ENCODE peak calls at places on chromosomes 5 and 9, in nine cellular contexts. D is heart right ventricle, Z is GM23338, Q is mammary epithelial cell, A is foreskin keratinocyte, L is A549, R is heart left ventricle, E is BE2C, P is body of pancreas. N is an unnamed sample.

GRCh38 chr9:127930298-127931091 is at the start of gene PIP5KL1:
- DNase-seq in Q (peak), R (peak), A (no peak), E (peak), Z (peak), D (peak), P (peak), L (peak), N (peak)

GRCh38 chr5:153960269-153961215 is 78.2 kb downstream of the FAM114A2 start:
- DNase-seq in A (no peak), P (no peak), E (no peak), Q (no peak), L (no peak), D (no peak), R (no peak), Z (peak), N (peak)

GRCh38 chr5:110008131-110008530 is 318.4 kb downstream of the MAN2A1 start:
- DNase-seq in E (no peak), D (no peak), Z (no peak), A (no peak), P (no peak), L (no peak), Q (no peak), R (no peak), N (no peak)

GRCh38 chr9:101470929-101471328 is 35.4 kb upstream of the ALDOB start:
- DNase-seq in Q (no peak), L (no peak), Z (no peak), D (no peak), R (no peak), E (no peak), A (no peak), P (no peak), N (no peak)

GRCh38 chr5:28344803-28345433 is 1306.5 kb upstream of the CDH9 start:
- DNase-seq in L (no peak), Q (peak), Z (peak), A (peak), D (no peak), R (no peak), P (no peak), E (peak), N (peak)

GRCh38 chr5:178080618-178081410 is 32.5 kb upstream of the N4BP3 start:
- DNase-seq in R (no peak), E (no peak), L (no peak), A (no peak), Z (no peak), D (no peak), P (no peak), Q (no peak), N (no peak)

GRCh38 chr5:71533614-71534013 is 53.5 kb upstream of the MCCC2 start:
- DNase-seq in Q (peak), R (no peak), Z (no peak), L (no peak), P (no peak), E (no peak), D (no peak), A (peak), N (no peak)

GRCh38 chr9:103364753-103365152 is 369.6 kb downstream of the CYLC2 start:
- DNase-seq in P (no peak), Z (no peak), E (no peak), Q (peak), D (no peak), R (no peak), L (no peak), A (peak), N (no peak)

GRCh38 chr5:125251703-125252102 is 505.3 kb upstream of the ZNF608 start:
- DNase-seq in R (no peak), Q (no peak), P (no peak), Z (no peak), L (no peak), A (no peak), D (no peak), E (no peak), N (no peak)

GRCh38 chr9:110115868-110116542 is 92.0 kb downstream of the C9orf152 start:
- DNase-seq in R (no peak), L (no peak), D (no peak), A (peak), E (no peak), Z (no peak), Q (peak), P (no peak), N (no peak)

GRCh38 chr9:95124582-95125359 is 192.7 kb downstream of the FANCC start:
- DNase-seq in D (no peak), L (no peak), P (no peak), E (peak), R (no peak), Z (peak), A (peak), Q (no peak), N (no peak)

GRCh38 chr5:174844971-174845370 is 120.6 kb downstream of the MSX2 start:
- DNase-seq in P (no peak), D (no peak), E (no peak), R (peak), A (no peak), Z (no peak), Q (no peak), L (no peak), N (no peak)

GRCh38 chr9:76162751-76163500 is 231.3 kb downstream of the RFK start:
- DNase-seq in R (peak), Z (no peak), A (no peak), Q (no peak), L (no peak), P (no peak), E (no peak), D (no peak), N (no peak)

GRCh38 chr9:94823710-94824109 is 97.2 kb downstream of the AOPEP start:
- DNase-seq in L (no peak), P (no peak), E (no peak), D (no peak), Z (no peak), A (no peak), Q (no peak), R (no peak), N (no peak)

GRCh38 chr5:98454904-98455303 is 318.6 kb upstream of the RGMB start:
- DNase-seq in A (peak), R (no peak), P (no peak), E (no peak), D (no peak), Q (peak), Z (no peak), L (no peak), N (no peak)

GRCh38 chr9:90029996-90030395 is 425.2 kb downstream of the GADD45G start:
- DNase-seq in P (no peak), R (no peak), L (no peak), A (peak), Z (no peak), Q (peak), D (no peak), E (no peak), N (no peak)

GRCh38 chr5:14871084-14871572 is 450 bp downstream of the ANKH start:
- DNase-seq in D (peak), E (peak), L (no peak), Q (no peak), Z (peak), R (peak), A (no peak), P (peak), N (no peak)

GRCh38 chr5:26329562-26330189 is 708.7 kb downstream of the CDH9 start:
- DNase-seq in Q (no peak), R (no peak), A (no peak), D (no peak), E (no peak), Z (peak), P (no peak), L (no peak), N (no peak)

GRCh38 chr5:91957671-91958070 is 574.6 kb upstream of the ARRDC3 start:
- DNase-seq in A (peak), Z (no peak), L (no peak), R (peak), E (no peak), D (no peak), Q (peak), P (no peak), N (no peak)

GRCh38 chr9:104961701-104962359 is 33.9 kb upstream of the ABCA1 start:
- DNase-seq in A (no peak), Z (no peak), E (no peak), L (no peak), D (no peak), Q (peak), R (no peak), P (no peak), N (no peak)

GRCh38 chr5:113663879-113664278 is 150.4 kb downstream of the YTHDC2 start:
- DNase-seq in P (peak), Q (peak), E (peak), Z (peak), L (peak), A (peak), D (peak), R (no peak), N (no peak)

GRCh38 chr5:55338810-55339243 is 31.0 kb downstream of the MTREX start:
- DNase-seq in E (no peak), A (no peak), R (peak), L (no peak), Q (no peak), P (no peak), D (no peak), Z (no peak), N (no peak)

GRCh38 chr9:129125478-129125877 is 14.3 kb downstream of the PTPA start:
- DNase-seq in D (no peak), Z (no peak), P (no peak), Q (peak), E (no peak), L (no peak), A (no peak), R (no peak), N (no peak)

GRCh38 chr5:139666551-139666950 is 18.4 kb downstream of the CXXC5 start:
- DNase-seq in E (no peak), P (no peak), Z (no peak), Q (no peak), L (no peak), D (no peak), R (peak), A (no peak), N (no peak)

GRCh38 chr5:154534457-154535050 is 56.5 kb upstream of the HAND1 start:
- DNase-seq in L (no peak), R (no peak), Q (no peak), A (no peak), P (no peak), E (no peak), D (no peak), Z (no peak), N (no peak)

GRCh38 chr9:70642421-70642820 is 228.0 kb upstream of the KLF9 start:
- DNase-seq in Q (no peak), R (no peak), Z (no peak), D (no peak), L (no peak), E (no peak), A (no peak), P (no peak), N (no peak)

GRCh38 chr9:8856686-8857329 is 1057.2 kb upstream of the DMAC1 start:
- DNase-seq in Z (peak), P (no peak), A (no peak), E (no peak), L (no peak), D (no peak), R (no peak), Q (no peak), N (peak)

GRCh38 chr5:134913254-134913653 is 8.3 kb downstream of the PCBD2 start:
- DNase-seq in E (no peak), P (no peak), Z (no peak), A (no peak), L (no peak), D (no peak), R (no peak), Q (no peak), N (no peak)

GRCh38 chr9:97985058-97985861 is 2.1 kb downstream of the ANP32B start:
- DNase-seq in E (no peak), A (no peak), R (no peak), Q (peak), Z (peak), L (peak), P (no peak), D (peak), N (no peak)

GRCh38 chr9:113875917-113876805 is at the start of gene ZNF618:
- DNase-seq in Z (peak), P (peak), A (no peak), E (peak), D (peak), L (peak), R (peak), Q (no peak), N (peak)
- TF ChIP-seq CTCF in Z (no peak), P (no peak), A (no peak), E (no peak), D (no peak), L (no peak), R (no peak), Q (no peak), N (no peak)

GRCh38 chr5:167708449-167708848 is 583.0 kb upstream of the WWC1 start:
- DNase-seq in R (no peak), A (no peak), E (no peak), Z (no peak), D (no peak), Q (no peak), L (no peak), P (no peak), N (no peak)
- TF ChIP-seq CTCF in R (no peak), A (peak), E (no peak), Z (peak), D (no peak), Q (peak), L (no peak), P (no peak), N (no peak)

GRCh38 chr9:116641292-116642059 is 45.6 kb upstream of the TRIM32 start:
- DNase-seq in R (no peak), Z (no peak), P (no peak), E (no peak), A (no peak), L (no peak), D (no peak), Q (no peak), N (no peak)

GRCh38 chr9:116647515-116647809 is 39.6 kb upstream of the TRIM32 start:
- DNase-seq in Z (no peak), A (no peak), R (peak), E (no peak), P (no peak), Q (no peak), L (no peak), D (peak), N (no peak)

GRCh38 chr9:116644099-116644688 is 42.9 kb upstream of the TRIM32 start:
- DNase-seq in P (no peak), L (no peak), Z (no peak), D (no peak), Q (no peak), E (no peak), A (no peak), R (no peak), N (no peak)

GRCh38 chr9:116643691-116644090 is 43.4 kb upstream of the TRIM32 start:
- DNase-seq in L (no peak), E (no peak), R (no peak), D (no peak), Z (no peak), P (no peak), Q (no peak), A (no peak), N (no peak)

DNA sequence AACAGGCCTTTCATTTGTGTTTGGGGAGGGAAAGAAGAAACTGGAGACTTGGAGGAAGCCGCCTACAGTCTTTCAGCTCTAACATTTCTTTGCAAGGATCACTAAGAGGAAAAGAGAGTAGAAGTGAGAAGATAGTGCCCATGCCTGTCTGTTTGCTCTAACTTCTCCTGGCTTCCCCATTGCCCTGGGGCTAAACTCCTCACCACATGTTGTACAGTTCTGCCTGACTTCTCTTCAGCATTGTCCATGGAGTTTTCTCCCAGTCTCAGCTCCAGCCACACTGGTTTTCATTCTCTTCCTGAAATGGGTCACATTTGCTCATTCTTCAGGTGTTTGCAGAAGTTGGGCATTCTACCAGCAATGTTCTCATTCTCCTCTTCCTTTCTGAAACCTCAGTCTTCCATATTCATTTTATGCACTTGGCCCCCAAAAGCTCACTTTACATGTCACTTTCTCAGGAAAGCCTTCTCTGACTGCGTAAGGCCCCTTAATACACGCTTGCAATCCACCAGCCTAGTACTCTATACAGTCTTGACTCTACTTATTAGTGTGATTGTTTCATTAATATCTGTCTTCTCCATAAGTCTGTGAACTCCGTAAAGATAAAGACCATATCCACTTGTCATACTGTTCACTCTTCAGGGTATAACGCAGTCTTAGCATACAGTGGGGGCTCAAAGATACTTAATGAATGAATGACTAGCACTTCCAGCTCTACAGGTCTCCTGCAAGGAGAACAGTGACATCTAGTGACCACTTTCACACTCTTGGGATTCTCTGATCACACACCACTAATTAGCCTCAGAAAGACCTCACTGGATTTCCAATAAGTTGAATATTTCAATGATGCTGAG is 40.2 kb upstream of the TRIM32 start:
- DNase-seq in D (no peak), R (no peak), L (peak), Z (peak), E (peak), A (no peak), Q (peak), P (no peak), N (no peak)
- TF ChIP-seq CTCF in D (peak), R (peak), L (peak), Z (peak), E (peak), A (peak), Q (peak), P (peak), N (peak)

GRCh38 chr9:116812231-116813028 is 125.3 kb downstream of the TRIM32 start:
- DNase-seq in E (no peak), L (no peak), Z (no peak), P (no peak), A (peak), R (no peak), Q (peak), D (no peak), N (no peak)

GRCh38 chr9:116815828-116816227 is 128.7 kb downstream of the TRIM32 start:
- DNase-seq in Q (no peak), Z (no peak), A (no peak), L (no peak), R (no peak), P (no peak), E (no peak), D (no peak), N (no peak)

GRCh38 chr9:116817762-116818161 is 130.7 kb downstream of the TRIM32 start:
- DNase-seq in R (no peak), E (no peak), P (no peak), Q (no peak), L (no peak), Z (no peak), A (no peak), D (no peak), N (no peak)

GRCh38 chr9:116813029-116813295 is 125.9 kb downstream of the TRIM32 start:
- DNase-seq in D (no peak), P (no peak), Q (no peak), R (no peak), L (no peak), A (no peak), E (no peak), Z (no peak), N (no peak)

GRCh38 chr9:116816484-116816883 is 129.4 kb downstream of the TRIM32 start:
- DNase-seq in L (no peak), Z (no peak), E (no peak), D (no peak), R (no peak), Q (peak), P (no peak), A (no peak), N (no peak)
- TF ChIP-seq CTCF in L (no peak), Z (no peak), E (no peak), D (no peak), R (no peak), Q (no peak), P (no peak), A (no peak), N (no peak)

DNA sequence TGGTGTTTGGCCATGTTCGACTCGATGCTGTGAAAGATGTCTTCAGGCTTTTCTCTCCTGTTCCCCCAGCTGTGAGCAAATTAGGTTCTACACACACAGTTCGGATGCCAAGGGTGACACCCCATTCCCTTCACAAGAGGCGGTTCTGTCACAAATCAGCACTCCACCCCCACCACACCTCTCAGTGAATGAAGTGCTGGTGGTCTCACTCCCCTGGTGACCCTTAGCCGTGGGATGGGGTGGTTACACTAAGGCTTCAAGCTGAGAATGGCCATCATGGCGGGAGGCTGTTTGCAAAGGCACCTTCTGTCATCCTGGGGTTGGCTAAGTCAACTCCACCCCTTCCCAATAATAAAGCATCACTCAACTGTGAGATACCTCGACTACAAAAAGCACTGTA is 26.4 kb downstream of the AMBP start:
- DNase-seq in Z (no peak), D (no peak), A (no peak), R (no peak), E (no peak), Q (no peak), L (no peak), P (peak), N (no peak)
- TF ChIP-seq CTCF in Z (no peak), D (no peak), A (no peak), R (no peak), E (no peak), Q (no peak), L (no peak), P (no peak), N (no peak)

DNA sequence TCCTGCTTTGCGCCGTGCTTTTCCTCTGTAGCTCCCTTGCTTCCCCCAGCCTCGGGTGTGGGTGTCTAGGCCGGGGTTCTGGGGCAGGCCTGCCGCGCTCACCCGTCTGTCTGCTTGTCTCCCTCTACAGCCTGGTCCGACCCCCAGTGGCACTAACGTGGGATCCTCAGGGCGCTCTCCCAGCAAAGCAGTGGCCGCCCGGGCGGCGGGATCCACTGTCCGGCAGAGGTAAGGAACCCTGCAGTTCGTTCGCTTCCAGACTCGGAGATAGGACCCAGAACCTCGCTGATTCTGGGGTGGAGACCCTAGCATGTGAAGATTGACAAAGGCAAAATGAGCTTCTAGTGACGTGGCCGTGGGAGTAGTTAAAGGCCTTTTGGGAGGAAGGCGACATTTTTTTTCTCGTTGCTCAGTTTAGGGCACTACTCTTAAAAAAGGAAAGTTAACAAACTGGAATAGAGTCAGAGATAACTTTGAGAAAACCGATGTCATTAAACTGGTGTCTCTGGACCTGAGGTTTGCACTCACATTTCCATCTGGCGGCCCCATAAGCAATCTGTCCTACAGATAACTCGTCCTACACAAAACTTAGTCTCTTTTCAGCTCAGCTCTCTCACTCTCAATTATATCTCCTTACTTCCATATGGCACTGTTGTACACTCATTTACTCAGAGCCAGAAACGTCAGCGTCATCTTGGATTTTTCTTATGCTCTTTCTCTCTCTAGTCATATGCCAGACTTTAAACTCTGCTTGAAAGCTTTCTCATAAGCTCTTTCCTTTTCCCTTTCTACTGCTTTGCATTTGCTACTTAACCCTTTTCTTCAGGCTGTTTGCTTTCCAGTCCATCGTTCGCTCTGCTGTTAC is 566 bp downstream of the SEC61B start:
- DNase-seq in E (no peak), R (no peak), Z (peak), L (no peak), P (no peak), Q (peak), A (no peak), D (no peak), N (no peak)
- TF ChIP-seq CTCF in E (no peak), R (no peak), Z (no peak), L (no peak), P (no peak), Q (peak), A (no peak), D (no peak), N (no peak)

N was measured in nephron progenitor cell.